ENCODE peak calls at places on chromosome 19, in six cellular contexts. Y, K, M, J, C and R are unnamed samples.

GRCh38 chr19:37691881-37692504 is 27.6 kb downstream of the ZNF607 start:
- DNase-seq in Y (peak; percentile 85), C (peak; percentile 84), J (peak; percentile 23), M (peak; percentile 54), K (peak; percentile 96), R (peak; percentile 73)

GRCh38 chr19:13060233-13060963 is 42.3 kb downstream of the LYL1 start:
- DNase-seq in Y (no peak), C (peak; percentile 35), K (no peak), J (no peak), M (no peak), R (no peak)

GRCh38 chr19:47253467-47253881 is 2.9 kb upstream of the CCDC9 start:
- DNase-seq in K (no peak), M (no peak), C (no peak), J (no peak), Y (no peak), R (no peak)

GRCh38 chr19:1538978-1539377 is 15.1 kb downstream of the PLK5 start:
- DNase-seq in K (no peak), M (no peak), Y (no peak), J (no peak), C (no peak), R (peak; percentile 33)

GRCh38 chr19:6216236-6216995 is 63.4 kb downstream of the MLLT1 start:
- DNase-seq in J (no peak), Y (no peak), M (no peak), K (no peak), C (no peak), R (no peak)

GRCh38 chr19:2274937-2275535 is 6.9 kb downstream of the PEAK3 start:
- DNase-seq in Y (peak; percentile 68), J (no peak), M (no peak), C (peak; percentile 80), K (no peak), R (no peak)

GRCh38 chr19:40415799-40416198 is 2.6 kb upstream of the PRX start:
- DNase-seq in M (no peak), Y (no peak), C (no peak), K (no peak), J (no peak), R (no peak)

GRCh38 chr19:2157452-2157851 is 6.1 kb upstream of the AP3D1 start:
- DNase-seq in Y (no peak), J (no peak), C (no peak), K (no peak), M (no peak), R (no peak)

DNA sequence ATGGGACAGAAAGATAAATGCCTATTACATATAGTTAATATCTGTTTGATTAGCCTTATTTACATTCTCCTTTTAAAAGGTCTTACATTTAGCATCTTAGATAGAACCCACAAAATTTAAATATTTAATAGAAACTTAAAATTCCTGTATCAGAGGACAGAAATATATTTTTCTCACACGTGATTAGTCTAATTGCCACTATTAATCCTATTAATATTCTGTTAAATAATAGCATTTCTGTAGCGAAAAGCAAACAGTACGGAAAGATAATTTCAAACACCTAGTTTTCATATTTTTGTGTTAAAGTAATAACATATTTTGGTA is 380 bp upstream of the ZNF30 start:
- DNase-seq in K (no peak), Y (no peak), C (no peak), J (no peak), M (no peak), R (no peak)
- H3K4me3 ChIP-seq in K (peak overlapping the region; percentile 82), Y (no peak overlapping the region), C (peak overlapping the region; percentile 68), J (peak overlapping the region; percentile 72), M (peak overlapping the region; percentile 62), R (peak overlapping the region; percentile 79)

DNA sequence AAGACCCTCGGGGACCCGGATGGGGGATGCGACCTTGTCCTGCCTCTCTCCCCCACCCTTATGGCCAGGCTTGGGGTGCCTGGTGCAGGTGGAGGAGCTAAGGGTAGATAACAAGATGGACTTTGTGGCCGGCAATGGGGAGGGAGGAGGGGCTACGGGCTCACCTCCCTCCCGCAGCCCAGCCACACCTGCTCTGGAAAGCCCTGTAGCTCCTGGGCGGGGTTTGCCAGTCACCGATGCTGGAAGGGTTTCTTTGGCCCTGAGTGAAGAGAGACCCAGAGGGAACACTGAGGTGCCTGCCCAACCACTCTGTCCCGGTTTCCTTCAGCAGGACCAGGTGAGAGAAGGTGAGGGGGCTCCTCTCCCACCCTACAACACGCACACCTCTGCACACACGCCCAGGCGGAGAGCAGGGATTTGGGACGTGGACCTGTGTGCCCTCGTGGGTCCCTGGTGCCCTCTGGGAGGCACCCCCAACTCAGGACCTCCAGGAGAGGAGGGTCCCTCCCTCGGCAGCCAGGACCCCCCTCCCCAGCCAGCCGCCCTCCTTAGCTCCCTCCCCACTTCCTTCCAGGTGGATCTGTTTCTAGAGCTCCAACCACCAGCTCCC is at the start of gene FUT2:
- DNase-seq in K (no peak), J (no peak), M (no peak), C (peak; percentile 90), Y (no peak), R (no peak)
- H3K4me3 ChIP-seq in K (peak within 1 kb of the TSS; percentile 46), J (no peak within 1 kb of the TSS), M (no peak within 1 kb of the TSS), C (peak within 1 kb of the TSS; percentile 54), Y (no peak within 1 kb of the TSS), R (peak within 1 kb of the TSS; percentile 1)

DNA sequence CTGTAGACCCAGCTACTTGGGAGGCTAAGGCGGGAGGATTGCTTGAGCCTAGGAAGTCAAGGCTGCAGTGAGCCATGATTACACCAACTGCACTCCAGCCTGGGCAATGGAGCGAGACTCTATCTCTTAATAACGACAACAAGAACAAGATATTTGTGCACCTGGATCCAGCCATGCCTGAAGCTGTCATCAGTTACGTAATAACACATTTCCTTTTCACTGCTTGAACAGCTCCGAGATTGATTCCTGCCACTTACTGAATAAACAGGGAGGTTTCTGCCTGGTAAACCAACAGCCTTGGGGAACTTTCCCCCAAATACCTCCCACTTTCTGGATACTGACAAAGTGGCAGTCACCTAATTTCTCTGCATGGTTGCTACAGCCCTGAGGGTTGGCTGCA is 5.4 kb downstream of the KANK2 start:
- DNase-seq in C (no peak), K (no peak), M (no peak), J (no peak), Y (no peak), R (no peak)
- H3K4me3 ChIP-seq in C (no peak overlapping the region), K (peak overlapping the region; percentile 22), M (no peak overlapping the region), J (no peak overlapping the region), Y (no peak overlapping the region), R (no peak overlapping the region)

GRCh38 chr19:4768934-4769777 is 22.4 kb upstream of the FEM1A start:
- DNase-seq in J (peak; percentile 59), Y (peak; percentile 90), M (peak; percentile 67), K (no peak), C (peak; percentile 83), R (peak; percentile 33)
- H3K4me3 ChIP-seq in J (no peak overlapping the region), Y (no peak overlapping the region), M (no peak overlapping the region), K (no peak overlapping the region), C (no peak overlapping the region), R (no peak overlapping the region)

GRCh38 chr19:43674630-43674982 is 4.6 kb upstream of the PLAUR start:
- DNase-seq in J (no peak), M (no peak), Y (peak; percentile 19), K (no peak), C (no peak), R (no peak)

GRCh38 chr19:43673702-43674629 is 4.0 kb upstream of the PLAUR start:
- DNase-seq in Y (no peak), C (no peak), M (no peak), J (no peak), K (no peak), R (no peak)

GRCh38 chr19:43675906-43676305 is 5.9 kb upstream of the PLAUR start:
- DNase-seq in K (no peak), J (no peak), C (no peak), M (no peak), Y (no peak), R (no peak)

GRCh38 chr19:43678512-43678911 is 8.5 kb upstream of the PLAUR start:
- DNase-seq in M (no peak), C (no peak), K (no peak), J (no peak), Y (no peak), R (no peak)

DNA sequence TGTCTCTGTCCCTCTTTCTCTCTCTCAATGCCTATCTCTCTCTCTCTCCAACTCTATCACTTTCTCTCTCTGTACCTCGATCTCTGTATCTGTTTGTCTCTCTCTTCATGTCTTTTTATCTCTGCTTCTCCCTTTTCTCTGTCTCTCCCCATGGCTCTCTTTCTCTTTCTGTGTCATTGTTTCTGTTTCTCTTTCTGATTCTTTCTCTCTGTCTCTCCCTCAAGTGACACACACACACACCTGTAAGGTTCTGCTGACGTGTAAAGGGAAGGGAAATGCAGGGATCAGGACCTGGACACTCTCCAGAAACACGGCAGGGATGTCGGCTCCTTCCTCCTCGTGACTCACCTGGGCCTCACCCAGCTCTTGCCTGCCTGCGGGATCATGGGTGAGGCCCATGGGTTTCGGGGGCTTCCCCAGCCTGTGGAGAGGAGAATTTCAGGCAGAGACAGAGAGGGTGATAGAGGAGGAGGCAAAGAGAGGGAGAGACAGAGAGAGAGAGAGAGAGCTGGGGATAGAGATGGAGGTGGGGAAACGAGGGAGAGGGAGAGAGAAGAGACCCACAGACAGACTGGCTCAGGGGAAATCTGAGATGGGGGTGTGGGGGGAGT is 5.4 kb upstream of the PLAUR start:
- DNase-seq in J (no peak), K (no peak), C (peak; percentile 90), M (no peak), Y (no peak), R (no peak)
- H3K4me3 ChIP-seq in J (no peak overlapping the region), K (no peak overlapping the region), C (no peak overlapping the region), M (no peak overlapping the region), Y (no peak overlapping the region), R (no peak overlapping the region)

GRCh38 chr19:18698321-18699167 is 15.1 kb downstream of the CRTC1 start:
- DNase-seq in Y (no peak), M (no peak), J (no peak), K (no peak), C (no peak), R (no peak)

GRCh38 chr19:18701250-18701608 is 17.7 kb downstream of the CRTC1 start:
- DNase-seq in Y (no peak), M (no peak), K (no peak), J (no peak), C (no peak), R (no peak)

GRCh38 chr19:18700501-18701249 is 17.2 kb downstream of the CRTC1 start:
- DNase-seq in J (peak; percentile 35), C (peak; percentile 79), M (peak; percentile 47), K (peak; percentile 94), Y (peak; percentile 78), R (no peak)

GRCh38 chr19:18697680-18698079 is 14.2 kb downstream of the CRTC1 start:
- DNase-seq in M (no peak), K (no peak), J (no peak), Y (no peak), C (peak; percentile 46), R (no peak)

GRCh38 chr19:18699403-18700054 is 16.0 kb downstream of the CRTC1 start:
- DNase-seq in J (no peak), Y (no peak), K (no peak), M (no peak), C (peak; percentile 42), R (no peak)
- H3K4me3 ChIP-seq in J (peak overlapping the region; percentile 70), Y (no peak overlapping the region), K (no peak overlapping the region), M (peak overlapping the region; percentile 82), C (no peak overlapping the region), R (no peak overlapping the region)